ENCODE peak calls at places on chromosomes 12 and 14, in four cellular contexts. One of them, this sample, is unnamed.

GRCh38 chr12:74541074-74541473 is 3.4 kb downstream of the ATXN7L3B start:
- DNase-seq in A549: no peak
- DNase-seq in CD4-positive, alpha-beta memory T cell: no peak
- DNase-seq in left lung: no peak
- DNase-seq in this sample: no peak

GRCh38 chr12:68911197-68911718 is 21.7 kb downstream of the CPM start:
- DNase-seq in A549: no peak
- DNase-seq in CD4-positive, alpha-beta memory T cell: no peak
- DNase-seq in left lung: no peak
- DNase-seq in this sample: no peak

GRCh38 chr12:86917121-86917520 is 660.9 kb upstream of the MGAT4C start:
- DNase-seq in A549: no peak
- DNase-seq in CD4-positive, alpha-beta memory T cell: no peak
- DNase-seq in left lung: no peak
- DNase-seq in this sample: no peak

GRCh38 chr12:46523863-46524770 is 151.5 kb upstream of the SLC38A2 start:
- DNase-seq in A549: peak; percentile 76
- DNase-seq in CD4-positive, alpha-beta memory T cell: peak; percentile 65
- DNase-seq in left lung: no peak
- DNase-seq in this sample: no peak

GRCh38 chr12:98823012-98823411 is 177.9 kb downstream of the APAF1 start:
- DNase-seq in A549: no peak
- DNase-seq in CD4-positive, alpha-beta memory T cell: no peak
- DNase-seq in left lung: no peak
- DNase-seq in this sample: no peak

GRCh38 chr12:93714382-93714781 is 37.2 kb downstream of the CRADD start:
- DNase-seq in A549: no peak
- DNase-seq in CD4-positive, alpha-beta memory T cell: no peak
- DNase-seq in left lung: no peak
- DNase-seq in this sample: no peak

GRCh38 chr12:128076188-128076587 is 190.8 kb upstream of the TMEM132C start:
- DNase-seq in A549: no peak
- DNase-seq in CD4-positive, alpha-beta memory T cell: no peak
- DNase-seq in left lung: no peak
- DNase-seq in this sample: no peak

GRCh38 chr12:7039403-7039802 is 21.1 kb upstream of the C1S start:
- DNase-seq in A549: no peak
- DNase-seq in CD4-positive, alpha-beta memory T cell: no peak
- DNase-seq in left lung: no peak
- DNase-seq in this sample: no peak

GRCh38 chr12:14431990-14432389 is 66.5 kb downstream of the ATF7IP start:
- DNase-seq in A549: no peak
- DNase-seq in CD4-positive, alpha-beta memory T cell: no peak
- DNase-seq in left lung: no peak
- DNase-seq in this sample: no peak

GRCh38 chr14:47346849-47347248 is 328.6 kb downstream of the MDGA2 start:
- DNase-seq in A549: no peak
- DNase-seq in CD4-positive, alpha-beta memory T cell: no peak
- DNase-seq in left lung: no peak
- DNase-seq in this sample: no peak

GRCh38 chr12:64193931-64194330 is 28.2 kb downstream of the KICS2 start:
- DNase-seq in A549: no peak
- DNase-seq in CD4-positive, alpha-beta memory T cell: no peak
- DNase-seq in left lung: no peak
- DNase-seq in this sample: no peak

GRCh38 chr12:72491399-72491798 is 219.2 kb downstream of the TRHDE start:
- DNase-seq in A549: no peak
- DNase-seq in CD4-positive, alpha-beta memory T cell: no peak
- DNase-seq in left lung: no peak
- DNase-seq in this sample: no peak

GRCh38 chr12:68622250-68622649 is 11.6 kb downstream of the RAP1B start:
- DNase-seq in A549: no peak
- DNase-seq in CD4-positive, alpha-beta memory T cell: no peak
- DNase-seq in left lung: no peak
- DNase-seq in this sample: no peak

GRCh38 chr12:25839470-25839869 is 119.0 kb upstream of the RASSF8 start:
- DNase-seq in A549: no peak
- DNase-seq in CD4-positive, alpha-beta memory T cell: no peak
- DNase-seq in left lung: no peak
- DNase-seq in this sample: no peak

GRCh38 chr12:124869011-124869665 is 5.5 kb upstream of the SCARB1 start:
- DNase-seq in A549: no peak
- DNase-seq in CD4-positive, alpha-beta memory T cell: no peak
- DNase-seq in left lung: peak; percentile 61
- DNase-seq in this sample: no peak

GRCh38 chr12:107359382-107359781 is 266.0 kb upstream of the CRY1 start:
- DNase-seq in A549: no peak
- DNase-seq in CD4-positive, alpha-beta memory T cell: no peak
- DNase-seq in left lung: no peak
- DNase-seq in this sample: no peak

GRCh38 chr12:91142184-91142583 is 30.9 kb upstream of the LUM start:
- DNase-seq in A549: no peak
- DNase-seq in CD4-positive, alpha-beta memory T cell: no peak
- DNase-seq in left lung: no peak
- DNase-seq in this sample: no peak

GRCh38 chr12:106773286-106773685 is 1.2 kb upstream of the RIC8B start:
- DNase-seq in A549: no peak
- DNase-seq in CD4-positive, alpha-beta memory T cell: no peak
- DNase-seq in left lung: no peak
- DNase-seq in this sample: no peak

GRCh38 chr12:2185751-2186341 is 133.1 kb downstream of the CACNA1C start:
- DNase-seq in A549: no peak
- DNase-seq in CD4-positive, alpha-beta memory T cell: no peak
- DNase-seq in left lung: no peak
- DNase-seq in this sample: peak; percentile 18

GRCh38 chr12:124492879-124493808 is 74.3 kb downstream of the NCOR2 start:
- DNase-seq in A549: no peak
- DNase-seq in CD4-positive, alpha-beta memory T cell: no peak
- DNase-seq in left lung: no peak
- DNase-seq in this sample: no peak

GRCh38 chr14:91927216-91927615 is 20.3 kb downstream of the FBLN5 start:
- DNase-seq in A549: no peak
- DNase-seq in CD4-positive, alpha-beta memory T cell: no peak
- DNase-seq in left lung: no peak
- DNase-seq in this sample: no peak

GRCh38 chr14:96629558-96630222 is 127.5 kb downstream of the PAPOLA start:
- DNase-seq in A549: no peak
- DNase-seq in CD4-positive, alpha-beta memory T cell: no peak
- DNase-seq in left lung: no peak
- DNase-seq in this sample: no peak

GRCh38 chr12:108801736-108802665 is 55.4 kb downstream of the SSH1 start:
- DNase-seq in A549: no peak
- DNase-seq in CD4-positive, alpha-beta memory T cell: no peak
- DNase-seq in left lung: no peak
- DNase-seq in this sample: no peak

GRCh38 chr12:110547090-110547489 is 36.0 kb downstream of the PPTC7 start:
- DNase-seq in A549: no peak
- DNase-seq in CD4-positive, alpha-beta memory T cell: no peak
- DNase-seq in left lung: no peak
- DNase-seq in this sample: no peak

GRCh38 chr14:36520601-36521525 is 831 bp upstream of the NKX2-1 start:
- DNase-seq in A549: peak; percentile 64
- DNase-seq in CD4-positive, alpha-beta memory T cell: no peak
- DNase-seq in left lung: peak; percentile 40
- DNase-seq in this sample: no peak

GRCh38 chr12:43289412-43289811 is 262.6 kb downstream of the ADAMTS20 start:
- DNase-seq in A549: no peak
- DNase-seq in CD4-positive, alpha-beta memory T cell: no peak
- DNase-seq in left lung: no peak
- DNase-seq in this sample: no peak

GRCh38 chr14:34012978-34013713 is 62.3 kb upstream of the EGLN3 start:
- DNase-seq in A549: no peak
- DNase-seq in CD4-positive, alpha-beta memory T cell: no peak
- DNase-seq in left lung: no peak
- DNase-seq in this sample: no peak

GRCh38 chr12:132479291-132479690 is 10.7 kb upstream of the FBRSL1 start:
- DNase-seq in A549: no peak
- DNase-seq in CD4-positive, alpha-beta memory T cell: no peak
- DNase-seq in left lung: no peak
- DNase-seq in this sample: peak; percentile 51

GRCh38 chr14:91300283-91300841 is 55.9 kb upstream of the GPR68 start:
- DNase-seq in A549: no peak
- DNase-seq in CD4-positive, alpha-beta memory T cell: no peak
- DNase-seq in left lung: no peak
- DNase-seq in this sample: no peak

GRCh38 chr12:67422081-67422480 is 152.9 kb downstream of the CAND1 start:
- DNase-seq in A549: no peak
- DNase-seq in CD4-positive, alpha-beta memory T cell: no peak
- DNase-seq in left lung: no peak
- DNase-seq in this sample: no peak

GRCh38 chr14:96256420-96256819 is 410 bp downstream of the BDKRB1 start:
- DNase-seq in A549: no peak
- DNase-seq in CD4-positive, alpha-beta memory T cell: no peak
- DNase-seq in left lung: no peak
- DNase-seq in this sample: no peak

GRCh38 chr12:22919883-22920282 is 294.9 kb downstream of the ETNK1 start:
- DNase-seq in A549: no peak
- DNase-seq in CD4-positive, alpha-beta memory T cell: no peak
- DNase-seq in left lung: no peak
- DNase-seq in this sample: no peak

GRCh38 chr14:56359245-56359644 is 220.4 kb upstream of the TMEM260 start:
- DNase-seq in A549: no peak
- DNase-seq in CD4-positive, alpha-beta memory T cell: peak; percentile 1
- DNase-seq in left lung: no peak
- DNase-seq in this sample: no peak

GRCh38 chr14:104843442-104844305 is 21.4 kb upstream of the CEP170B start:
- DNase-seq in A549: no peak
- DNase-seq in CD4-positive, alpha-beta memory T cell: no peak
- DNase-seq in left lung: no peak
- DNase-seq in this sample: no peak

GRCh38 chr14:85572021-85572420 is 42.1 kb downstream of the FLRT2 start:
- DNase-seq in A549: no peak
- DNase-seq in CD4-positive, alpha-beta memory T cell: no peak
- DNase-seq in left lung: no peak
- DNase-seq in this sample: no peak

GRCh38 chr12:80894179-80894578 is 43.6 kb downstream of the LIN7A start:
- DNase-seq in A549: no peak
- DNase-seq in CD4-positive, alpha-beta memory T cell: no peak
- DNase-seq in left lung: no peak
- DNase-seq in this sample: no peak

GRCh38 chr12:32419520-32419960 is 20.2 kb downstream of the FGD4 start:
- DNase-seq in A549: no peak
- DNase-seq in CD4-positive, alpha-beta memory T cell: no peak
- DNase-seq in left lung: peak; percentile 65
- DNase-seq in this sample: no peak

GRCh38 chr12:72264548-72265175 is 7.5 kb upstream of the TRHDE start:
- DNase-seq in A549: no peak
- DNase-seq in CD4-positive, alpha-beta memory T cell: no peak
- DNase-seq in left lung: no peak
- DNase-seq in this sample: no peak

GRCh38 chr14:54654600-54654999 is 87.7 kb downstream of the SAMD4A start:
- DNase-seq in A549: no peak
- DNase-seq in CD4-positive, alpha-beta memory T cell: no peak
- DNase-seq in left lung: no peak
- DNase-seq in this sample: no peak
- H3K4me1 ChIP-seq in A549: peaks cover 61% of the 10 kb centered on the region
- H3K4me1 ChIP-seq in CD4-positive, alpha-beta memory T cell: no peaks in the 10 kb centered on the region
- H3K4me1 ChIP-seq in left lung: peaks cover 14% of the 10 kb centered on the region
- H3K4me1 ChIP-seq in this sample: peaks cover 3% of the 10 kb centered on the region

GRCh38 chr12:10368206-10369171 is 21.4 kb downstream of the KLRK1 start:
- DNase-seq in A549: no peak
- DNase-seq in CD4-positive, alpha-beta memory T cell: no peak
- DNase-seq in left lung: no peak
- DNase-seq in this sample: no peak
- H3K4me1 ChIP-seq in A549: peaks cover 31% of the 10 kb centered on the region
- H3K4me1 ChIP-seq in CD4-positive, alpha-beta memory T cell: peaks cover 16% of the 10 kb centered on the region
- H3K4me1 ChIP-seq in left lung: peaks cover 12% of the 10 kb centered on the region
- H3K4me1 ChIP-seq in this sample: peaks cover 18% of the 10 kb centered on the region

GRCh38 chr12:28175098-28175589 is 15.1 kb upstream of the CCDC91 start:
- DNase-seq in A549: no peak
- DNase-seq in CD4-positive, alpha-beta memory T cell: no peak
- DNase-seq in left lung: no peak
- DNase-seq in this sample: no peak
- H3K4me1 ChIP-seq in A549: peaks cover 2% of the 10 kb centered on the region
- H3K4me1 ChIP-seq in CD4-positive, alpha-beta memory T cell: no peaks in the 10 kb centered on the region
- H3K4me1 ChIP-seq in left lung: no peaks in the 10 kb centered on the region
- H3K4me1 ChIP-seq in this sample: no peaks in the 10 kb centered on the region

GRCh38 chr12:116244001-116244400 is 33.5 kb downstream of the MED13L start:
- DNase-seq in A549: no peak
- DNase-seq in CD4-positive, alpha-beta memory T cell: no peak
- DNase-seq in left lung: no peak
- DNase-seq in this sample: no peak
- H3K4me1 ChIP-seq in A549: peaks cover 43% of the 10 kb centered on the region
- H3K4me1 ChIP-seq in CD4-positive, alpha-beta memory T cell: peaks cover 65% of the 10 kb centered on the region
- H3K4me1 ChIP-seq in left lung: peaks cover 29% of the 10 kb centered on the region
- H3K4me1 ChIP-seq in this sample: peaks cover 5% of the 10 kb centered on the region

DNA sequence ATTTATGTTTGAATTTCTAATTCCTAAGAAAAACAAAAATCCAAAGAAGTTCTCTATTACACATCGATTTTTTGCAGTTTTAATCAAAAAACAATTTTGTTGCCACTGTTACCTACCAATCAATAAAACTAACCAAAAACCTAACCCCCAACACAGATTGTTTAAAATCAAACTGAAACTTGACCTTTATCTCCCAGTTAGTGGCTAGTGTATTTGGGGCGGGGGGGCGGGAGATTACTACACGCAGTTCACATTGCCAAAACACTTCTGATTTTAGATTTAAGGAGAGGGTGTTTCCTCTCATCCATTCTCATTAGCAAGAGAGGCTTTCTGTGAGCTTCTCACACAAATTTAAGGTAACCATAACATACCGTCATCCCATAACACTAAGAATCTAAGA is 6.4 kb downstream of the CDC42BPB start:
- DNase-seq in A549: no peak
- DNase-seq in CD4-positive, alpha-beta memory T cell: no peak
- DNase-seq in left lung: no peak
- DNase-seq in this sample: no peak
- H3K4me1 ChIP-seq in A549: peaks cover 29% of the 10 kb centered on the region
- H3K4me1 ChIP-seq in CD4-positive, alpha-beta memory T cell: no peaks in the 10 kb centered on the region
- H3K4me1 ChIP-seq in left lung: peaks cover 7% of the 10 kb centered on the region
- H3K4me1 ChIP-seq in this sample: no peaks in the 10 kb centered on the region

GRCh38 chr14:54781080-54781479 is 121.5 kb downstream of the GCH1 start:
- DNase-seq in A549: no peak
- DNase-seq in CD4-positive, alpha-beta memory T cell: no peak
- DNase-seq in left lung: no peak
- DNase-seq in this sample: no peak

GRCh38 chr14:54783660-54784015 is 119.0 kb downstream of the GCH1 start:
- DNase-seq in A549: no peak
- DNase-seq in CD4-positive, alpha-beta memory T cell: no peak
- DNase-seq in left lung: no peak
- DNase-seq in this sample: no peak

GRCh38 chr14:54782803-54783659 is 119.6 kb downstream of the GCH1 start:
- DNase-seq in A549: no peak
- DNase-seq in CD4-positive, alpha-beta memory T cell: no peak
- DNase-seq in left lung: peak; percentile 44
- DNase-seq in this sample: peak; percentile 32

GRCh38 chr14:54784060-54784459 is 118.6 kb downstream of the GCH1 start:
- DNase-seq in A549: no peak
- DNase-seq in CD4-positive, alpha-beta memory T cell: no peak
- DNase-seq in left lung: no peak
- DNase-seq in this sample: no peak

GRCh38 chr14:54781936-54782802 is 120.5 kb downstream of the GCH1 start:
- DNase-seq in A549: no peak
- DNase-seq in CD4-positive, alpha-beta memory T cell: no peak
- DNase-seq in left lung: no peak
- DNase-seq in this sample: no peak
- H3K4me1 ChIP-seq in A549: no peaks in the 10 kb centered on the region
- H3K4me1 ChIP-seq in CD4-positive, alpha-beta memory T cell: no peaks in the 10 kb centered on the region
- H3K4me1 ChIP-seq in left lung: no peaks in the 10 kb centered on the region
- H3K4me1 ChIP-seq in this sample: no peaks in the 10 kb centered on the region

GRCh38 chr12:15834575-15834974 is 45.4 kb upstream of the EPS8 start:
- DNase-seq in A549: no peak
- DNase-seq in CD4-positive, alpha-beta memory T cell: no peak
- DNase-seq in left lung: no peak
- DNase-seq in this sample: no peak
- H3K4me1 ChIP-seq in A549: peaks cover 11% of the 10 kb centered on the region
- H3K4me1 ChIP-seq in CD4-positive, alpha-beta memory T cell: no peaks in the 10 kb centered on the region
- H3K4me1 ChIP-seq in left lung: no peaks in the 10 kb centered on the region
- H3K4me1 ChIP-seq in this sample: no peaks in the 10 kb centered on the region

This sample was measured in pancreas.